ENCODE peak calls at places on chromosome 21, in four cellular contexts. One of them, this sample, is unnamed. For H3K36me3, the result is how much of the 10 kb centered on the place peaks cover.

GRCh38 chr21:15212214-15212613 is 147.4 kb upstream of the NRIP1 start:
- DNase-seq in mesenchymal stem cell: no peak
- DNase-seq in H1: no peak
- DNase-seq in trophoblast cell: no peak
- DNase-seq in this sample: no peak

GRCh38 chr21:32329331-32329730 is 30.7 kb downstream of the MRAP start:
- DNase-seq in mesenchymal stem cell: peak
- DNase-seq in H1: no peak
- DNase-seq in trophoblast cell: no peak
- DNase-seq in this sample: no peak

GRCh38 chr21:34606621-34607020 is 8.3 kb downstream of the RCAN1 start:
- DNase-seq in mesenchymal stem cell: no peak
- DNase-seq in H1: no peak
- DNase-seq in trophoblast cell: no peak
- DNase-seq in this sample: no peak

GRCh38 chr21:31234936-31235335 is 109.1 kb downstream of the TIAM1 start:
- DNase-seq in mesenchymal stem cell: no peak
- DNase-seq in H1: no peak
- DNase-seq in trophoblast cell: no peak
- DNase-seq in this sample: no peak

GRCh38 chr21:45550552-45551210 is 8.4 kb upstream of the SLC19A1 start:
- DNase-seq in mesenchymal stem cell: no peak
- DNase-seq in H1: no peak
- DNase-seq in trophoblast cell: no peak
- DNase-seq in this sample: no peak

GRCh38 chr21:34834852-34835501 is 166.2 kb downstream of the CLIC6 start:
- DNase-seq in mesenchymal stem cell: no peak
- DNase-seq in H1: no peak
- DNase-seq in trophoblast cell: no peak
- DNase-seq in this sample: no peak

GRCh38 chr21:44949161-44950015 is 9.6 kb downstream of the SLX9 start:
- DNase-seq in mesenchymal stem cell: peak
- DNase-seq in H1: peak
- DNase-seq in trophoblast cell: peak
- DNase-seq in this sample: peak

GRCh38 chr21:31185663-31186062 is 147.4 kb upstream of the KRTAP19-8 start:
- DNase-seq in mesenchymal stem cell: no peak
- DNase-seq in H1: no peak
- DNase-seq in trophoblast cell: no peak
- DNase-seq in this sample: no peak

GRCh38 chr21:44509539-44509938 is 30.5 kb downstream of the KRTAP10-1 start:
- DNase-seq in mesenchymal stem cell: no peak
- DNase-seq in H1: no peak
- DNase-seq in trophoblast cell: no peak
- DNase-seq in this sample: no peak

GRCh38 chr21:46153259-46154154 is 1.9 kb downstream of the FTCD start:
- DNase-seq in mesenchymal stem cell: peak
- DNase-seq in H1: peak
- DNase-seq in trophoblast cell: no peak
- DNase-seq in this sample: peak

GRCh38 chr21:42799516-42799915 is 79.8 kb downstream of the WDR4 start:
- DNase-seq in mesenchymal stem cell: no peak
- DNase-seq in H1: peak
- DNase-seq in trophoblast cell: no peak
- DNase-seq in this sample: no peak

GRCh38 chr21:37365657-37366487 is 701 bp upstream of the DYRK1A start:
- DNase-seq in mesenchymal stem cell: peak
- DNase-seq in H1: peak
- DNase-seq in trophoblast cell: peak
- DNase-seq in this sample: peak

GRCh38 chr21:46189213-46189958 is 5.1 kb upstream of the SPATC1L start:
- DNase-seq in mesenchymal stem cell: peak
- DNase-seq in H1: no peak
- DNase-seq in trophoblast cell: no peak
- DNase-seq in this sample: no peak

GRCh38 chr21:17264182-17264581 is 248.7 kb upstream of the CXADR start:
- DNase-seq in mesenchymal stem cell: no peak
- DNase-seq in H1: no peak
- DNase-seq in trophoblast cell: no peak
- DNase-seq in this sample: no peak

GRCh38 chr21:46294647-46295176 is 8.6 kb downstream of the YBEY start:
- DNase-seq in mesenchymal stem cell: peak
- DNase-seq in H1: no peak
- DNase-seq in trophoblast cell: no peak
- DNase-seq in this sample: no peak

GRCh38 chr21:46665566-46665965 is 30.1 kb downstream of the PRMT2 start:
- DNase-seq in mesenchymal stem cell: no peak
- DNase-seq in H1: no peak
- DNase-seq in trophoblast cell: no peak
- DNase-seq in this sample: no peak

GRCh38 chr21:22728091-22728490 is 1729.9 kb downstream of the NCAM2 start:
- DNase-seq in mesenchymal stem cell: no peak
- DNase-seq in H1: no peak
- DNase-seq in trophoblast cell: no peak
- DNase-seq in this sample: no peak

GRCh38 chr21:31530918-31531705 is 128.4 kb upstream of the SOD1 start:
- DNase-seq in mesenchymal stem cell: no peak
- DNase-seq in H1: no peak
- DNase-seq in trophoblast cell: no peak
- DNase-seq in this sample: no peak

GRCh38 chr21:30194701-30195299 is 21.1 kb downstream of the CLDN8 start:
- DNase-seq in mesenchymal stem cell: peak
- DNase-seq in H1: no peak
- DNase-seq in trophoblast cell: no peak
- DNase-seq in this sample: peak

GRCh38 chr21:43208561-43209332 is 39.9 kb downstream of the CRYAA start:
- DNase-seq in mesenchymal stem cell: no peak
- DNase-seq in H1: no peak
- DNase-seq in trophoblast cell: no peak
- DNase-seq in this sample: no peak

GRCh38 chr21:44326716-44327602 is 12.2 kb downstream of the CFAP410 start:
- DNase-seq in mesenchymal stem cell: no peak
- DNase-seq in H1: no peak
- DNase-seq in trophoblast cell: no peak
- DNase-seq in this sample: no peak

GRCh38 chr21:42243026-42243425 is 24.1 kb downstream of the ABCG1 start:
- DNase-seq in mesenchymal stem cell: no peak
- DNase-seq in H1: no peak
- DNase-seq in trophoblast cell: no peak
- DNase-seq in this sample: no peak

GRCh38 chr21:42130447-42130846 is 59.3 kb downstream of the UMODL1 start:
- DNase-seq in mesenchymal stem cell: no peak
- DNase-seq in H1: no peak
- DNase-seq in trophoblast cell: no peak
- DNase-seq in this sample: no peak

GRCh38 chr21:41819856-41820281 is 53.0 kb upstream of the RIPK4 start:
- DNase-seq in mesenchymal stem cell: no peak
- DNase-seq in H1: no peak
- DNase-seq in trophoblast cell: no peak
- DNase-seq in this sample: no peak

GRCh38 chr21:44427241-44428120 is 27.8 kb upstream of the LRRC3 start:
- DNase-seq in mesenchymal stem cell: no peak
- DNase-seq in H1: no peak
- DNase-seq in trophoblast cell: no peak
- DNase-seq in this sample: no peak

GRCh38 chr21:44288251-44289110 is 2.8 kb downstream of the AIRE start:
- DNase-seq in mesenchymal stem cell: no peak
- DNase-seq in H1: no peak
- DNase-seq in trophoblast cell: no peak
- DNase-seq in this sample: no peak

GRCh38 chr21:45830720-45831366 is 150.7 kb upstream of the COL6A1 start:
- DNase-seq in mesenchymal stem cell: no peak
- DNase-seq in H1: peak
- DNase-seq in trophoblast cell: no peak
- DNase-seq in this sample: no peak

GRCh38 chr21:45440736-45441350 is 35.9 kb downstream of the COL18A1 start:
- DNase-seq in mesenchymal stem cell: no peak
- DNase-seq in H1: no peak
- DNase-seq in trophoblast cell: no peak
- DNase-seq in this sample: no peak

GRCh38 chr21:44760376-44760775 is 41.2 kb downstream of the UBE2G2 start:
- DNase-seq in mesenchymal stem cell: no peak
- DNase-seq in H1: no peak
- DNase-seq in trophoblast cell: no peak
- DNase-seq in this sample: no peak

GRCh38 chr21:46472246-46472645 is 13.6 kb downstream of the DIP2A start:
- DNase-seq in mesenchymal stem cell: peak
- DNase-seq in H1: no peak
- DNase-seq in trophoblast cell: no peak
- DNase-seq in this sample: no peak

GRCh38 chr21:34771512-34772028 is 102.8 kb downstream of the CLIC6 start:
- DNase-seq in mesenchymal stem cell: peak
- DNase-seq in H1: peak
- DNase-seq in trophoblast cell: peak
- DNase-seq in this sample: no peak

GRCh38 chr21:41142051-41142795 is 25.7 kb upstream of the BACE2 start:
- DNase-seq in mesenchymal stem cell: no peak
- DNase-seq in H1: no peak
- DNase-seq in trophoblast cell: peak
- DNase-seq in this sample: no peak

GRCh38 chr21:30434033-30434631 is 4.1 kb downstream of the KRTAP13-4 start:
- DNase-seq in mesenchymal stem cell: no peak
- DNase-seq in H1: peak
- DNase-seq in trophoblast cell: peak
- DNase-seq in this sample: peak

GRCh38 chr21:41799763-41800162 is 32.9 kb upstream of the RIPK4 start:
- DNase-seq in mesenchymal stem cell: no peak
- DNase-seq in H1: no peak
- DNase-seq in trophoblast cell: no peak
- DNase-seq in this sample: no peak

GRCh38 chr21:45719177-45719802 is 75.8 kb downstream of the PCBP3 start:
- DNase-seq in mesenchymal stem cell: no peak
- DNase-seq in H1: no peak
- DNase-seq in trophoblast cell: no peak
- DNase-seq in this sample: no peak

GRCh38 chr21:44295163-44295601 is 4.7 kb upstream of the PFKL start:
- DNase-seq in mesenchymal stem cell: no peak
- DNase-seq in H1: no peak
- DNase-seq in trophoblast cell: peak
- DNase-seq in this sample: no peak

GRCh38 chr21:41451753-41452676 is 26.0 kb downstream of the MX1 start:
- DNase-seq in mesenchymal stem cell: no peak
- DNase-seq in H1: no peak
- DNase-seq in trophoblast cell: peak
- DNase-seq in this sample: no peak

GRCh38 chr21:32463889-32464300 is 51.4 kb downstream of the EVA1C start:
- DNase-seq in mesenchymal stem cell: no peak
- DNase-seq in H1: no peak
- DNase-seq in trophoblast cell: no peak
- DNase-seq in this sample: no peak

GRCh38 chr21:24123785-24124184 is 1483.5 kb downstream of the MRPL39 start:
- DNase-seq in mesenchymal stem cell: no peak
- DNase-seq in H1: no peak
- DNase-seq in trophoblast cell: no peak
- DNase-seq in this sample: no peak

GRCh38 chr21:38815060-38815405 is 9.3 kb downstream of the ETS2 start:
- DNase-seq in mesenchymal stem cell: peak
- DNase-seq in H1: no peak
- DNase-seq in trophoblast cell: no peak
- DNase-seq in this sample: no peak
- H2BK12ac ChIP-seq in mesenchymal stem cell: no peak
- H2BK12ac ChIP-seq in H1: no peak
- H2BK12ac ChIP-seq in trophoblast cell: no peak
- H2BK12ac ChIP-seq in this sample: no peak

DNA sequence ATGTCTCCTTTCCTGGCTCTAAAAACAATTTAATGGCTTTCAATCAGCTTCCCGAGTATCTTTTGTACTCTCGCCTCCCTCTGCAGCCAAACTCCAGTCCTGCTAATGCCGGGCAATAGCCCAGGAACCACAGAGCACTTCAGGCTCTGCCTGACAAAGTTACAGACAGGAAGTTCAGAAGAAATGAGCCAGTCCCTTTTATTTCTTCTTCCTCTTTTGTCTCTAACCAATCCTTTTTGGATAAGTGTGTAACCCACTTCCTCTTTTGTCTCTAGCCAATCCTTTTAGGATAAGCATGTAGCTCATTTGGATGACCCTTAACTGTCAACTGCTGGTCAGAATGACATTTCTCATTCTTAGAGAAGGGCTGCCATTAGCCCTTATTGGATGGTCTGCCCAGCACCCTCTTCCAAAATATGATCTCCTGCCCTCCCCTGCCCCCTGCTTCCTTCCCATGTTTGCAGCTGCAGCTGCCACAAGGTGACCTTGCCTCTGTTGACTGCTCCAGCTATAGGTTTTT is 6.4 kb upstream of the DOP1B start:
- DNase-seq in mesenchymal stem cell: no peak
- DNase-seq in H1: no peak
- DNase-seq in trophoblast cell: no peak
- DNase-seq in this sample: no peak
- H3K4me2 ChIP-seq in mesenchymal stem cell: no peak
- H3K4me2 ChIP-seq in H1: no peak
- H3K4me2 ChIP-seq in trophoblast cell: no peak
- H3K4me2 ChIP-seq in this sample: no peak

GRCh38 chr21:33522950-33523349 is 19.0 kb downstream of the GART start:
- DNase-seq in mesenchymal stem cell: no peak
- DNase-seq in H1: no peak
- DNase-seq in trophoblast cell: no peak
- DNase-seq in this sample: no peak
- H3K36me3 ChIP-seq in mesenchymal stem cell: half or more
- H3K36me3 ChIP-seq in H1: half or more
- H3K36me3 ChIP-seq in trophoblast cell: under half
- H3K36me3 ChIP-seq in this sample: under half

GRCh38 chr21:25997788-25998611 is 172.6 kb downstream of the APP start:
- DNase-seq in mesenchymal stem cell: no peak
- DNase-seq in H1: no peak
- DNase-seq in trophoblast cell: no peak
- DNase-seq in this sample: peak
- H2BK12ac ChIP-seq in mesenchymal stem cell: no peak
- H2BK12ac ChIP-seq in H1: peak
- H2BK12ac ChIP-seq in trophoblast cell: no peak
- H2BK12ac ChIP-seq in this sample: no peak

This sample was measured in neuronal stem cell.